ENCODE peak calls at places on chromosomes 5 and 9, in seven cellular contexts. F is tibial nerve; E is ecto neural progenitor cell; H is C1 segment of cervical spinal cord; Y is left cardiac atrium; D is endothelial cell; V is stimulated activated CD4-positive, alpha-beta T cell treated with anti-CD3 and anti-CD28 coated beads, TNF-alpha, amount 100 ng/mL, for 48 hours. P is an unnamed sample.
A peak's percentile ranks its signal among the peaks of the same experiment; 100 is the strongest.

GRCh38 chr9:113888361-113888760 is 12.3 kb downstream of the ZNF618 start:
- DNase-seq in F (no peak), E (no peak), H (no peak), Y (no peak), D (no peak), V (no peak), P (no peak)

GRCh38 chr5:152634596-152634995 is 229.5 kb upstream of the NMUR2 start:
- DNase-seq in F (no peak), E (peak; percentile 67), H (no peak), Y (no peak), D (peak; percentile 61), V (no peak), P (peak; percentile 16)

GRCh38 chr9:110752766-110753165 is 84.2 kb downstream of the MUSK start:
- DNase-seq in F (no peak), E (no peak), H (no peak), Y (no peak), D (no peak), V (no peak), P (no peak)

GRCh38 chr9:8895498-8896224 is 1096.1 kb upstream of the DMAC1 start:
- DNase-seq in F (peak; percentile 8), E (no peak), H (no peak), Y (no peak), D (peak; percentile 6), V (no peak), P (no peak)

GRCh38 chr5:73989956-73990355 is 364.0 kb downstream of the ARHGEF28 start:
- DNase-seq in F (no peak), E (no peak), H (no peak), Y (no peak), D (no peak), V (no peak), P (no peak)

GRCh38 chr9:95025213-95026170 is 292.0 kb downstream of the FANCC start:
- DNase-seq in F (peak; percentile 36), E (no peak), H (peak; percentile 32), Y (peak; percentile 76), D (no peak), V (no peak), P (peak; percentile 64)

GRCh38 chr9:98837516-98837915 is 30.0 kb downstream of the GALNT12 start:
- DNase-seq in F (no peak), E (no peak), H (no peak), Y (no peak), D (no peak), V (no peak), P (no peak)

GRCh38 chr9:92719028-92719647 is 45.5 kb downstream of the BICD2 start:
- DNase-seq in F (no peak), E (no peak), H (no peak), Y (no peak), D (no peak), V (no peak), P (no peak)

GRCh38 chr5:176798949-176799348 is 11.4 kb upstream of the UNC5A start:
- DNase-seq in F (no peak), E (no peak), H (no peak), Y (no peak), D (no peak), V (no peak), P (no peak)

GRCh38 chr5:132363431-132364112 is 5.9 kb upstream of the SLC22A5 start:
- DNase-seq in F (peak; percentile 77), E (no peak), H (peak; percentile 14), Y (peak; percentile 59), D (no peak), V (no peak), P (peak; percentile 53)

GRCh38 chr9:77826621-77827020 is 178.5 kb upstream of the GNA14 start:
- DNase-seq in F (no peak), E (no peak), H (no peak), Y (no peak), D (no peak), V (no peak), P (no peak)

GRCh38 chr9:81601639-81602623 is 87.4 kb downstream of the TLE1 start:
- DNase-seq in F (no peak), E (no peak), H (no peak), Y (no peak), D (peak; percentile 55), V (no peak), P (no peak)